ENCODE peak calls at places on chromosomes 7 and 10, in six cellular contexts. H is SK-N-SH, E is GM12878, A is K562, V is A549, G is HepG2. R is an unnamed sample.

GRCh38 chr10:101215397-101216206 is 13.7 kb downstream of the LBX1 start:
- DNase-seq in H (peak), E (no peak), A (no peak), V (no peak), G (no peak), R (no peak)

GRCh38 chr10:111087968-111088505 is 11.2 kb downstream of the ADRA2A start:
- DNase-seq in H (no peak), E (no peak), A (no peak), V (no peak), G (no peak), R (no peak)

GRCh38 chr10:98418596-98419265 is 3.7 kb upstream of the PYROXD2 start:
- DNase-seq in H (no peak), E (no peak), A (no peak), V (no peak), G (no peak), R (no peak)

GRCh38 chr7:57769958-57770357 is 320.0 kb downstream of the ZNF716 start:
- DNase-seq in H (peak), E (no peak), A (no peak), V (no peak), G (no peak), R (no peak)

GRCh38 chr10:91350651-91351081 is 59.5 kb upstream of the HECTD2 start:
- DNase-seq in H (no peak), E (no peak), A (no peak), V (no peak), G (no peak), R (no peak)

GRCh38 chr7:104923010-104923421 is 91.0 kb upstream of the KMT2E start:
- DNase-seq in H (peak), E (peak), A (peak), V (peak), G (peak), R (peak)

GRCh38 chr10:109029870-109030269 is 893.4 kb downstream of the XPNPEP1 start:
- DNase-seq in H (no peak), E (no peak), A (no peak), V (no peak), G (no peak), R (no peak)

GRCh38 chr7:149627911-149628310 is 130.3 kb upstream of the ZNF746 start:
- DNase-seq in H (no peak), E (no peak), A (no peak), V (no peak), G (no peak), R (no peak)

GRCh38 chr7:44051611-44052220 is 7.2 kb downstream of the DBNL start:
- DNase-seq in H (no peak), E (no peak), A (no peak), V (no peak), G (no peak), R (no peak)

GRCh38 chr10:43197834-43198681 is 59.8 kb downstream of the CSGALNACT2 start:
- DNase-seq in H (peak), E (no peak), A (no peak), V (peak), G (peak), R (no peak)

GRCh38 chr10:13629116-13629515 is 42.4 kb downstream of the PRPF18 start:
- DNase-seq in H (no peak), E (no peak), A (no peak), V (no peak), G (no peak), R (no peak)

GRCh38 chr7:153886506-153887391 is 165.4 kb upstream of the DPP6 start:
- DNase-seq in H (peak), E (no peak), A (no peak), V (no peak), G (no peak), R (no peak)

DNA sequence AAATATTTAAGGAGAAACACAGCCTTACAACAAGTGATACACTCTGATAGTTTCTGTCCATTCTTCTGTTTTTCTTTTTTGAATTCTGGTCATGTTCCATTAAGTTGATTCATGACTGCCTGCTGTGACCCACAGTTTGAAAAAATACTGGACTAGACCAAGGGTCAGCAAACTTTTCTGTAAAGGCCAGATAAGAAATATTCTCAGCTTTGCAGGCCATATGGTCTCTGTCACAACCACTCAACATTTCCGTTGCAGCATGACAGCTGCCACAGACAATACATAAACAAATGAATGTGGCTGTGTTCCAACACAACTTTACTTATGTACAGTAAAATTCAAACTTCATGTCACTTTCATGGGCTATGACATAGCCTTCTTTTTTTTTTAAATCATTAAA is 156.7 kb downstream of the PLXNA4 start:
- DNase-seq in H (no peak), E (no peak), A (no peak), V (no peak), G (no peak), R (no peak)
- TF ChIP-seq SMC3 in H (no peak), E (no peak), A (no peak), V (no peak), G (no peak), R (no peak)

GRCh38 chr7:139645572-139646523 is 122.4 kb downstream of the CLEC2L start:
- DNase-seq in H (peak), E (peak), A (peak), V (peak), G (peak), R (peak)

GRCh38 chr7:139648617-139648932 is 125.1 kb downstream of the CLEC2L start:
- DNase-seq in H (no peak), E (no peak), A (no peak), V (no peak), G (no peak), R (no peak)

GRCh38 chr7:139646566-139646965 is 123.1 kb downstream of the CLEC2L start:
- DNase-seq in H (no peak), E (no peak), A (no peak), V (no peak), G (no peak), R (no peak)

GRCh38 chr7:139647812-139648616 is 124.5 kb downstream of the CLEC2L start:
- DNase-seq in H (no peak), E (no peak), A (no peak), V (no peak), G (no peak), R (peak)

DNA sequence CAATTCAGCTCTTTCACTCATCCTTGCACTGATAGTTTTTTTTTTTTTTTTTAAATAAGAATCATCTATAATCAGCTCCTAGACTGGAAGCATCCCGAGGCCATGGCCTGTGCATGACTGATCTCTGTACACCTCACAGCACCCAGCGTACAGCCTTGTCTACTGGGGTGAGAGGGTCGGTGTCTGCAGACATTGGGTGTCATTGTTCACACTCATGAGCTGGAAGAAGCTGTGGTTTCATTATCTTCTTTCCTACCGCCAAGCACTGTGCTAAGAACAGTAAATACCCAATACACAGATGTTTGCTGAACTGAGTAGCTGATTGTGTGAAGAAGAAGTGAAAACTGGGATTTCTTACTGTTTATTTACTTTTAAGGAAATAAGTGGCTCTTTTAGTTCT is 123.6 kb downstream of the CLEC2L start:
- DNase-seq in H (no peak), E (peak), A (no peak), V (no peak), G (no peak), R (no peak)
- TF ChIP-seq SMC3 in H (no peak), E (no peak), A (no peak), V (no peak), G (no peak), R (no peak)

GRCh38 chr7:74143383-74143782 is 30.8 kb upstream of the EIF4H start:
- DNase-seq in H (no peak), E (no peak), A (no peak), V (no peak), G (no peak), R (no peak)
- TF ChIP-seq SMC3 in H (no peak), E (no peak), A (no peak), V (no peak), G (no peak), R (no peak)

DNA sequence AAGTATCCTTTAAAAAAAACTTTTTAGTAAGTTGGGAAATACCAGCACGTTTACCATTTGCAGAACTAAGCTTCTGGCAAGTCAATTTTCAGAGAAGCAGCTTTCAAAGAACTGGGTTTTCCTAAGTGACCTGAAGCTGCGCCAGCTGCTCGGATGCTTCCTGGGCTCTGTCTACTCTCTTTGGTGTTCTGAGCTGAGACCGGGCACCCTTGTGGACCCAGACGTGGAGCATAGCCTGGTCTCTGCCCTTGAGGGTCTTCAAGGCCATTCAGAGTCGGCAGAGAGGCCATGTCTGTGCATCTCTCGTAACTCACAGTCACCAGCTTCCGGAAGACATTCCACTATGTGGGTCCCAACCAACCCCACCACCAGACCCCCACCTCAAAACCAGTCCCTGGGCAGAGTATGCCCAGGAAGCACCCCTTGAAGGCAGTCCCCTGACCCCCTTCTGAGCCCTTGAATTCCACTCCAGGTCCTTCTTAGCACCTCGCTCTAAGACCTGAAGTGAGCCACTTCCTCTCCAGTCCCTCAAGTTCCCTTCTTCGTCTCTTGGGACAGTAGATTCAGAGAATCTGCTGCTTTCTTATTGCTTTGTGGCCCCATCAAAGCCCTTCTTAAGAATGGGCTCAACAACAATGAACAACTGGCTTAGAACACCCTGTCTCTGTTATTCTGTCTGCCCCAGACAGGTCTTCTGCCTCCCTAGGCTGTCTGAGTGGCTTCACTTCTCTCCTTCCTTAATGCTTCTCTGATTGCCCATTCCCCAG is 8.5 kb downstream of the CALML5 start:
- DNase-seq in H (no peak), E (no peak), A (no peak), V (no peak), G (no peak), R (no peak)
- TF ChIP-seq SMC3 in H (no peak), E (no peak), A (no peak), V (no peak), G (no peak), R (no peak)

GRCh38 chr7:93231799-93232672 is at the start of gene VPS50:
- DNase-seq in H (peak), E (peak), A (peak), V (peak), G (peak), R (peak)

GRCh38 chr7:93232673-93233018 is 480 bp downstream of the VPS50 start:
- DNase-seq in H (no peak), E (no peak), A (peak), V (peak), G (no peak), R (no peak)

GRCh38 chr7:93226310-93226709 is at the start of gene HEPACAM2:
- DNase-seq in H (no peak), E (no peak), A (no peak), V (no peak), G (no peak), R (no peak)

GRCh38 chr7:93231264-93231663 is 902 bp upstream of the VPS50 start:
- DNase-seq in H (no peak), E (no peak), A (no peak), V (no peak), G (no peak), R (no peak)

DNA sequence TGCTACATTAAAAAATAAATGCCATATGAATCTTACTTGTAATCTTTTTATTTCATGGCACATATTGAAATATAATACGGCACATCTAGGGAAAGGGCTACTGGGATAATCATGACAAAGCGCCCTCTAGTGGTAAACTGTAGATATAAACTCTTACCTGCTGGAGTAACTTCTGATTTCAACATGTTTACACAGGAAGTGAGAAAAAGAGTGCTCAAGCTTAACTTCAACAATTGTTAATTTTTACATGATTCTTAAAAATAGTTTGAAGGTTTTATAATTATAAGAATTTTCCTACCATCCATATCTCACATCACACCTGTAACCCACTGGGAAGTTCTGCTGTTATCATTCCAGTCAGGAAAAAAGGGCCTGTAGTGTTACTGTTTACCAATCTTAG is 2.0 kb upstream of the HEPACAM2 start:
- DNase-seq in H (peak), E (peak), A (peak), V (peak), G (peak), R (peak)
- TF ChIP-seq SMC3 in H (peak), E (peak), A (peak), V (peak), G (peak), R (peak)

GRCh38 chr10:131792809-131793208 is 108.0 kb upstream of the PPP2R2D start:
- DNase-seq in H (no peak), E (no peak), A (no peak), V (no peak), G (no peak), R (no peak)
- TF ChIP-seq SMC3 in H (no peak), E (no peak), A (no peak), V (no peak), G (no peak), R (no peak)

GRCh38 chr10:27745380-27745718 is 270 bp downstream of the MKX start:
- DNase-seq in H (peak), E (no peak), A (no peak), V (no peak), G (no peak), R (no peak)

GRCh38 chr10:27747096-27747451 is 1.5 kb upstream of the MKX start:
- DNase-seq in H (no peak), E (no peak), A (no peak), V (no peak), G (no peak), R (peak)

GRCh38 chr10:27746364-27747095 is 911 bp upstream of the MKX start:
- DNase-seq in H (no peak), E (no peak), A (no peak), V (no peak), G (no peak), R (no peak)

GRCh38 chr10:27744478-27745379 is 890 bp downstream of the MKX start:
- DNase-seq in H (peak), E (no peak), A (no peak), V (no peak), G (no peak), R (peak)

DNA sequence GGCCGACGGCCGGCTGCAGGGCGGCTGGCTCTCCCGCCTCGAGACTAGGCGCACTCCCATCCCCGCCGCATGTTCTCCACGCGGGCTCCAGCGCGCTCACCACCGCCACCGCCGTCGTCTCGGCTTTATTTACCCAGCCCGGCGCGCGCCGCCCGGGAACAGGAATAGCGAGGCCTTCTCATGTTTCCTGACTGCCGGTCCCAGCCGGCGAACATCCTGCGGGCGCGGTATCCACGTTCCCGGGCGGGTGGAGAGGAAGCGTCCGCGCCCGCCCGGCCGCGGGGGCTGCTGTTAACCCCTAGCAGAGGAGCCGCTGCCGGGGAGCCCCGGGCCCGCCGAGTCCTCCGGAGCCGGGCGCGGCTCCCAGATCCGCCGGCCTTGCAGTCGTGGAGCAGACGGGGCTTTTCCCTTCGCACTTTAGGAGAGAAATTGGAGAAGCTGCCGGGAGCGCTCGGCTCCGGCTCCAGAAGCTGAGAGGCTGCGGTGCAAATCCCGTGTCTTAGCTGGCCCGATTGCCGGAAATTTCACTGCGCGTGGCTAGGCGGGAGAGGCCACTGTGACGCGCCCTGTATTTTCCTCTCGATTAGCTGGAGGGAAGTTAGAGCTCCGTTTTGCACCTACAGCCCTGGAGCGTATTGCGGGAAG is at the start of gene MKX:
- DNase-seq in H (peak), E (no peak), A (no peak), V (no peak), G (no peak), R (peak)
- TF ChIP-seq SMC3 in H (no peak), E (no peak), A (no peak), V (no peak), G (no peak), R (no peak)

GRCh38 chr7:129777993-129778769 is 166.7 kb downstream of the NRF1 start:
- DNase-seq in H (peak), E (no peak), A (no peak), V (no peak), G (no peak), R (no peak)

GRCh38 chr7:129781128-129781855 is 169.8 kb downstream of the NRF1 start:
- DNase-seq in H (peak), E (no peak), A (no peak), V (peak), G (no peak), R (no peak)

GRCh38 chr7:129780257-129781127 is 169.0 kb downstream of the NRF1 start:
- DNase-seq in H (peak), E (no peak), A (peak), V (peak), G (peak), R (no peak)

GRCh38 chr7:129778770-129779601 is 167.5 kb downstream of the NRF1 start:
- DNase-seq in H (no peak), E (no peak), A (no peak), V (peak), G (no peak), R (no peak)

DNA sequence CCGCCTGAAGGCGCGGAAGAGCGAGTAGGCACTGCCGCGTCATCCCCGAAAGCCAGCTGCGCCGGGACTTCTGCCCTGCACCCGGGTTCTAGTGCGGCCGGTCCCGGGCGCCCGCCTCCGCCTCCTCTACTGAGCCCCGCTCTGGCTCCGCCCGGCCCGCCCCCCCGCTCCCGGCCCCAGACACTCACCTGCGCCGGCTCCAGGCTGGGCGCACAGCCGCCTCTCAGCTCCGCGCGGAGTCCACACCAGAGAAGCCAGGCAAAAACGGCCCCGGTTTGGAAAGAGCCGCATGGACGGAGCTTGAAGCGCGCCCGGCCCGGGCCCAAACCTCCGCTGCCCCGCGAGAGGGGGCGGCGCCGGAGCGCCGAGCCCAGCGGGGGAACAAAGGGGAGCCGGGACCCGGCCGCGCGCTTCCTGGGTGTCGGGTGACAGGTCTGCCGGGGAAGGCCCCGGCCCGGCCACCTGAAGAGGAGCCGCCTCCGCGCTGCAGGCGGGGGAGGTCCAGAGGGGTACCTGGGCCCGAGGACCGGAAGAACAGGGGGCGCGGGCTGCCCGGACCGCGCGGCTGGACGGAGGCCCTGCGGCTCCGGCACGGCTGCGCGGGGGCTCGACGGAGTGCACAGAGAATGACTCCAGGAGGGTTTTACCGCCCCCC is 168.2 kb downstream of the NRF1 start:
- DNase-seq in H (peak), E (no peak), A (peak), V (peak), G (peak), R (no peak)
- TF ChIP-seq SMC3 in H (no peak), E (no peak), A (no peak), V (no peak), G (no peak), R (no peak)

DNA sequence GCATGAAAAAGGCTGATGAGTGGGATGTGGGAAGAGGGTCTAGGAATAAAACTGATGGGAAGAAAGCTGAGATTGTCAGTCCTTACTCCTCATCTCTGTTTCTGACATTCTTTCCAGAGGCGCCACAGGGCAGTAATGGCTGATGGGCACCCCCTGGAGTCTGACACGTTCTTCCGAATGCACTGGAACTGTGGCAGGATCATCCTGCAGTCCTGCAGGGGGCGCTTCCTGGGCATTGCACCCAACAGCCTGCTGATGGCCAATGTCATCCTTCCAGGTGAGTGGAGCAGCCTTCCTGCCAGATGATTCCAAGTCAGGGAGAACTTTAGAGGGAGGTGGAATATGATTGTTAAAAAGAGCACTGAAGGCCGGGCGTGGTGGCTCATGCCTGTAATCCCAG is 4.8 kb downstream of the FSCN3 start:
- DNase-seq in H (no peak), E (no peak), A (peak), V (peak), G (peak), R (no peak)
- TF ChIP-seq SMC3 in H (peak), E (no peak), A (peak), V (no peak), G (peak), R (peak)

R was measured in IMR-90.